ENCODE peak calls at places on chromosomes 5 and 9, in eight cellular contexts. N is stimulated activated CD4-positive, alpha-beta T cell treated with anti-CD3 and anti-CD28 coated beads, TNF-alpha, amount 100 ng/mL, for 24 hours; H is hepatocyte; Y is NCI-H774; Z is CD4-positive, alpha-beta T cell; D is islet precursor cell; V is GM23338; K is heart right ventricle. M is an unnamed sample.

GRCh38 chr5:3828761-3829160 is 233.1 kb downstream of the IRX1 start:
- DNase-seq in N (no peak), K (no peak), H (no peak), Z (no peak), Y (no peak), V (peak), D (no peak), M (no peak)

GRCh38 chr9:127908660-127908926 is 8.2 kb downstream of the ST6GALNAC4 start:
- DNase-seq in N (no peak), K (no peak), V (no peak), Y (no peak), Z (no peak), H (no peak), D (no peak), M (no peak)

GRCh38 chr9:22446950-22447606 is 454 bp downstream of the DMRTA1 start:
- DNase-seq in Y (peak), Z (peak), K (peak), N (peak), V (peak), H (peak), D (peak), M (peak)

GRCh38 chr5:865771-866170 is 15.0 kb upstream of the ZDHHC11 start:
- DNase-seq in Z (no peak), N (no peak), K (no peak), D (no peak), H (no peak), V (no peak), Y (no peak), M (no peak)

GRCh38 chr5:16529319-16529718 is 63.7 kb upstream of the ZNF622 start:
- DNase-seq in Y (no peak), Z (no peak), D (no peak), V (no peak), H (peak), K (no peak), N (no peak), M (peak)

GRCh38 chr9:90996154-90996788 is 194.7 kb downstream of the SYK start:
- DNase-seq in D (no peak), V (peak), Y (no peak), H (no peak), K (no peak), N (no peak), Z (no peak), M (no peak)

GRCh38 chr9:91775011-91775707 is 174.9 kb downstream of the ROR2 start:
- DNase-seq in K (peak), Z (peak), Y (peak), H (peak), N (peak), D (peak), V (peak), M (peak)

GRCh38 chr9:111866976-111867375 is 29.6 kb upstream of the UGCG start:
- DNase-seq in N (no peak), V (no peak), K (no peak), Y (no peak), D (no peak), Z (no peak), H (no peak), M (no peak)

GRCh38 chr9:69671904-69672827 is at the start of gene APBA1:
- DNase-seq in N (peak), Z (peak), H (peak), Y (peak), V (peak), D (peak), K (peak), M (peak)

GRCh38 chr9:130003943-130004552 is 38.9 kb downstream of the FNBP1 start:
- DNase-seq in Z (no peak), N (no peak), Y (no peak), H (no peak), V (no peak), D (no peak), K (no peak), M (no peak)

GRCh38 chr9:84169240-84169639 is 171.3 kb downstream of the SLC28A3 start:
- DNase-seq in V (no peak), Z (no peak), N (no peak), D (no peak), H (no peak), Y (no peak), K (no peak), M (no peak)

GRCh38 chr5:5025774-5026406 is 114.2 kb upstream of the ADAMTS16 start:
- DNase-seq in H (no peak), D (no peak), K (no peak), V (peak), N (no peak), Y (peak), Z (no peak), M (no peak)

GRCh38 chr5:128253224-128253623 is 169.7 kb downstream of the SLC12A2 start:
- DNase-seq in K (no peak), H (no peak), N (no peak), V (no peak), D (no peak), Y (no peak), Z (no peak), M (no peak)

GRCh38 chr9:86741311-86742215 is 205.7 kb downstream of the GAS1 start:
- DNase-seq in Y (no peak), K (no peak), D (peak), H (peak), V (no peak), Z (no peak), N (no peak), M (no peak)

GRCh38 chr5:98096155-98096554 is 677.3 kb upstream of the RGMB start:
- DNase-seq in K (no peak), V (peak), Y (no peak), N (no peak), Z (no peak), D (no peak), H (no peak), M (no peak)

GRCh38 chr9:115743709-115744605 is 409.6 kb upstream of the PAPPA start:
- DNase-seq in K (no peak), Y (no peak), D (no peak), N (no peak), Z (no peak), H (no peak), V (no peak), M (no peak)

GRCh38 chr5:36870399-36871040 is 6.0 kb upstream of the NIPBL start:
- DNase-seq in K (no peak), Y (peak), Z (no peak), V (peak), D (no peak), H (peak), N (no peak), M (peak)

GRCh38 chr9:27151693-27152397 is 42.8 kb downstream of the TEK start:
- DNase-seq in Y (no peak), D (no peak), H (no peak), V (no peak), N (no peak), K (no peak), Z (no peak), M (no peak)

GRCh38 chr9:75667155-75667554 is 223.3 kb upstream of the PCSK5 start:
- DNase-seq in K (no peak), H (no peak), V (no peak), Z (no peak), N (no peak), Y (no peak), D (no peak), M (no peak)

GRCh38 chr5:8840237-8840636 is 705.6 kb downstream of the SEMA5A start:
- DNase-seq in V (peak), H (no peak), Z (no peak), Y (no peak), K (no peak), D (peak), N (no peak), M (no peak)

GRCh38 chr5:53023969-53024368 is 34.8 kb downstream of the ITGA2 start:
- DNase-seq in Y (no peak), D (no peak), N (no peak), V (no peak), H (no peak), Z (no peak), K (no peak), M (no peak)

GRCh38 chr9:98801969-98802371 is 5.5 kb upstream of the GALNT12 start:
- DNase-seq in Y (no peak), Z (no peak), K (no peak), H (no peak), N (no peak), V (no peak), D (peak), M (no peak)

GRCh38 chr5:31218978-31219377 is 25.5 kb downstream of the CDH6 start:
- DNase-seq in Y (no peak), Z (no peak), V (peak), N (no peak), D (no peak), H (peak), K (no peak), M (peak)

GRCh38 chr5:129771058-129771838 is 23.4 kb downstream of the MINAR2 start:
- DNase-seq in N (peak), K (no peak), V (peak), D (no peak), Z (peak), Y (peak), H (peak), M (peak)

GRCh38 chr5:90830058-90830457 is 271.5 kb downstream of the ADGRV1 start:
- DNase-seq in Z (no peak), N (no peak), H (peak), Y (no peak), K (no peak), V (no peak), D (no peak), M (no peak)

GRCh38 chr9:86406366-86406765 is 52.2 kb upstream of the TUT7 start:
- DNase-seq in V (no peak), K (no peak), H (peak), Y (no peak), N (no peak), D (no peak), Z (no peak), M (no peak)

GRCh38 chr5:106415541-106415940 is 1255.2 kb downstream of the EFNA5 start:
- DNase-seq in V (no peak), Z (no peak), H (peak), K (no peak), Y (no peak), N (no peak), D (peak), M (no peak)

GRCh38 chr9:130243015-130243881 is 22.3 kb upstream of the HMCN2 start:
- DNase-seq in H (peak), V (peak), Z (peak), K (peak), D (peak), Y (peak), N (peak), M (peak)